ENCODE peak calls at places on chromosomes 11 and 22, in eight cellular contexts. B is fibroblast of lung, Z is A673, N is Caco-2, D is SK-N-SH, K is spleen, X is lung, W is hepatocyte. Y is an unnamed sample.

GRCh38 chr11:133726576-133726975 is 118.7 kb downstream of the SPATA19 start:
- DNase-seq in B (no peak), Z (no peak), N (no peak), D (no peak), K (no peak), X (no peak), W (no peak), Y (no peak)

GRCh38 chr11:33635161-33635560 is 65.5 kb downstream of the C11orf91 start:
- DNase-seq in B (peak; percentile 64), Z (no peak), N (no peak), D (no peak), K (no peak), X (peak; percentile 61), W (no peak), Y (no peak)

GRCh38 chr11:49995559-49995958 is 13.2 kb upstream of the OR4C12 start:
- DNase-seq in B (peak; percentile 7), Z (peak; percentile 96), N (peak; percentile 50), D (peak; percentile 18), K (no peak), X (peak; percentile 50), W (peak; percentile 16), Y (peak; percentile 55)

GRCh38 chr11:35162795-35163194 is 23.8 kb downstream of the CD44 start:
- DNase-seq in B (no peak), Z (no peak), N (no peak), D (no peak), K (no peak), X (no peak), W (no peak), Y (no peak)

GRCh38 chr22:41904450-41905410 is 10.1 kb downstream of the SHISA8 start:
- DNase-seq in B (no peak), Z (no peak), N (no peak), D (no peak), K (no peak), X (no peak), W (no peak), Y (no peak)

GRCh38 chr11:68581439-68581838 is 102.9 kb upstream of the GAL start:
- DNase-seq in B (no peak), Z (no peak), N (no peak), D (no peak), K (no peak), X (peak; percentile 76), W (no peak), Y (no peak)

GRCh38 chr22:20312396-20313191 is 7.3 kb downstream of the DGCR6L start:
- DNase-seq in B (no peak), Z (no peak), N (no peak), D (no peak), K (peak; percentile 65), X (peak; percentile 25), W (no peak), Y (peak; percentile 4)

GRCh38 chr22:25419247-25420113 is 145.0 kb upstream of the GRK3 start:
- DNase-seq in B (no peak), Z (no peak), N (no peak), D (no peak), K (no peak), X (peak; percentile 45), W (peak; percentile 49), Y (no peak)

GRCh38 chr22:49391436-49391835 is 436.2 kb downstream of the BRD1 start:
- DNase-seq in B (no peak), Z (no peak), N (no peak), D (no peak), K (peak; percentile 28), X (no peak), W (no peak), Y (no peak)

GRCh38 chr11:61384271-61385242 is 7.8 kb upstream of the TMEM216 start:
- DNase-seq in B (no peak), Z (peak; percentile 50), N (peak; percentile 47), D (no peak), K (no peak), X (no peak), W (peak; percentile 19), Y (no peak)

GRCh38 chr11:60924906-60925684 is 835 bp downstream of the TMEM132A start:
- DNase-seq in B (no peak), Z (no peak), N (no peak), D (peak; percentile 80), K (peak; percentile 78), X (no peak), W (no peak), Y (no peak)

GRCh38 chr11:19938051-19938856 is 222.0 kb downstream of the DBX1 start:
- DNase-seq in B (peak; percentile 55), Z (peak; percentile 44), N (peak; percentile 74), D (peak; percentile 77), K (no peak), X (no peak), W (peak; percentile 74), Y (peak; percentile 41)

GRCh38 chr22:43824724-43825485 is 12.8 kb upstream of the EFCAB6 start:
- DNase-seq in B (no peak), Z (no peak), N (no peak), D (no peak), K (no peak), X (no peak), W (peak; percentile 3), Y (no peak)

GRCh38 chr11:79088967-79089366 is 351.9 kb downstream of the TENM4 start:
- DNase-seq in B (no peak), Z (no peak), N (no peak), D (no peak), K (no peak), X (no peak), W (no peak), Y (no peak)

GRCh38 chr11:79090191-79090590 is 350.6 kb downstream of the TENM4 start:
- DNase-seq in B (no peak), Z (no peak), N (no peak), D (no peak), K (no peak), X (no peak), W (no peak), Y (no peak)

GRCh38 chr11:79086056-79086455 is 354.8 kb downstream of the TENM4 start:
- DNase-seq in B (no peak), Z (no peak), N (no peak), D (no peak), K (no peak), X (no peak), W (no peak), Y (no peak)

GRCh38 chr11:79087957-79088318 is 352.9 kb downstream of the TENM4 start:
- DNase-seq in B (peak; percentile 29), Z (no peak), N (peak; percentile 20), D (peak; percentile 50), K (no peak), X (no peak), W (peak; percentile 48), Y (no peak)

GRCh38 chr11:79087238-79087956 is 353.4 kb downstream of the TENM4 start:
- DNase-seq in B (peak; percentile 92), Z (peak; percentile 56), N (peak; percentile 72), D (peak; percentile 40), K (no peak), X (no peak), W (peak; percentile 30), Y (no peak)
- H3K4me3 ChIP-seq in B (no peak overlapping the region), Z (no peak overlapping the region), N (no peak overlapping the region), D (no peak overlapping the region), K (no peak overlapping the region), X (no peak overlapping the region), W (no peak overlapping the region), Y (no peak overlapping the region)

DNA sequence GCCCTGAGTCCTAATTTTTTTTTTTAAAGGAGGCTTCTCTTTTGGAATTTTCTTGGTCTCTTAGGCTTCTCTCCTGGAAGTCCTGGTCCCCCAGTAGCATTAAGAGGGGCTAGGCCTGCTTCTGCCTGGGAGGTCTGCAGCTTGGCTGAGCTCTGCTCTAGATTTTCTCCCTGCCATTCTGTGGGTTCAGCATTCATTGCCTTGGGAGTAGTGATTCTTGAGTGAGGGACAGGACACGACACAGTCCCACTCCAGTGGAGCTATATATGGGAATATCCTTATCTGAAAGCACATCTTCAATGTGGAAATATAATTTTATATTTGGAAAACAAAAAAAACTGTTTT is 3.7 kb downstream of the IGSF22 start:
- DNase-seq in B (no peak), Z (no peak), N (no peak), D (no peak), K (no peak), X (no peak), W (no peak), Y (no peak)
- TF ChIP-seq CTCF in B (no peak), Z (peak; percentile 13), N (peak; percentile 14), D (no peak), K (no peak), X (no peak), W (no peak), Y (no peak)

DNA sequence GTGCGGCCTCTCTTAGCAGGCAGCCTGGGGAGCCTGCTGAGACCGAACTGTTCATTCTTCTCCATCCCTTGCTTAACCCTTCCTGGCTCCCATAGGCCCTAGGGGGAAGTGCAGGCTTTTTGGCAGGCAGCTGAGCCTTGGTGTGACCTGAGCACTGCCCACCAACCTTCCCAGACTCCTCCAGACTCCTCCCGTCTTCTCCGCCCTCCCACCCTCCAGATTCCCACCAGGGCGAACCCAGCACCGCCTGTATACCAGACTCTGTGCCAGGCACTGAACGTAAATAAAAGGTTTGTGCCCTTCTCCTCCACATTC is 7.9 kb downstream of the RELT start:
- DNase-seq in B (no peak), Z (no peak), N (no peak), D (no peak), K (no peak), X (no peak), W (no peak), Y (no peak)
- H3K4me1 ChIP-seq in B (no peaks in the 10 kb centered on the region), Z (peaks cover 58% of the 10 kb centered on the region), N (peaks cover 4% of the 10 kb centered on the region), D (peaks cover 15% of the 10 kb centered on the region), K (peaks cover 100% of the 10 kb centered on the region), X (peaks cover 26% of the 10 kb centered on the region), W (peaks cover 36% of the 10 kb centered on the region), Y (peaks cover 48% of the 10 kb centered on the region)

DNA sequence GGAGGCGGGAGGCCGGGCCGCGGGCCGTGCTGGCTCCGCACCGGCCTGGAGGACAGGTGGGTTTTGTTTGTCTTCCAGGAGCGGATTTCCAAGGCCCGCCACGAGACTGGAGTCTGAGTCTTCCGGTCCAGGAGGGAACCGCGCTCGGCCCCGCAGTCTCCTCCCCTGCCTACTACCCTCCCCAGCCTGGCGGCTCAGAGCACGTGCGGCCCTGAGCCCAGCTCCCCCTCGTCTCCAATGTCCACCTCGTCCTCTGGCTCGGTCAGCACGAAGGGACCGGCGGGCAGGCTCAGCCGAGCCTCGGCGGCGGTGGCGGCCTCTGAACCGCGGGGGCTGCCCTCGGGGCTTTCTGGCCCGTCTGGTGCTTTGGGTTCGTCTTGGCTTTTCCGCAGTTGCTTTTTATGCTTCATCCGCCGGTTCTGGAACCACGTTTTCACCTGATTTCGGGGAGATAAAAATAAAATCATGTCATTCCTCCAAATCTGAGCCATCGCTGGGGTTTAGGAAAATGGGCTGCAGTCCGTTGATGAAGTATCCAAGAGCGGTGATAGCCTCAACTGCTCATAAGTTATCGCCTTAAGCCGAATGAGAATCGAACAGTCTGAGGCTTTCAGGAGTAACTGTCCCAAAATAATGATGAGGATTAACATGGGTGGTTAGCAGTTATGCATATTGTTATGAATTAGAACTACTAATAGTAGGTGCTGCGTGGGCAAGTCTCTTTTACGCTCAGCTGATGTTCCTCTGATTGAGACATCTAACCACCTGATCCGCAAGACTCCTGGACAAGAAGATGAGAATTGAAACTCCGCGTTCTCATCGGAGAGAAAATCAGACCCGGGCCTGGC is 4.0 kb downstream of the BSX start:
- DNase-seq in B (no peak), Z (no peak), N (no peak), D (peak; percentile 56), K (no peak), X (no peak), W (no peak), Y (no peak)
- H3K4me3 ChIP-seq in B (no peak overlapping the region), Z (no peak overlapping the region), N (no peak overlapping the region), D (no peak overlapping the region), K (peak overlapping the region; percentile 32), X (no peak overlapping the region), W (no peak overlapping the region), Y (no peak overlapping the region)